ENCODE peak calls at places on chromosomes 3 and 15, in seven cellular contexts. One of them, this sample, is unnamed.

GRCh38 chr3:142027713-142028112 is 121.6 kb downstream of the TFDP2 start:
- DNase-seq in NCI-H1436: peak
- DNase-seq in RPMI7951: peak
- DNase-seq in COLO829: peak
- DNase-seq in small intestine: peak
- DNase-seq in substantia nigra: no peak
- DNase-seq in Calu3: peak
- DNase-seq in this sample: peak

GRCh38 chr3:112005091-112005672 is 6.5 kb downstream of the TAGLN3 start:
- DNase-seq in NCI-H1436: no peak
- DNase-seq in small intestine: no peak
- DNase-seq in COLO829: no peak
- DNase-seq in Calu3: no peak
- DNase-seq in RPMI7951: peak
- DNase-seq in substantia nigra: no peak
- DNase-seq in this sample: peak

GRCh38 chr3:12190832-12191231 is 32.1 kb upstream of the TIMP4 start:
- DNase-seq in small intestine: no peak
- DNase-seq in COLO829: no peak
- DNase-seq in NCI-H1436: no peak
- DNase-seq in Calu3: no peak
- DNase-seq in RPMI7951: no peak
- DNase-seq in substantia nigra: no peak
- DNase-seq in this sample: no peak

GRCh38 chr15:67114846-67115521 is 49.6 kb downstream of the SMAD3 start:
- DNase-seq in RPMI7951: no peak
- DNase-seq in COLO829: no peak
- DNase-seq in Calu3: no peak
- DNase-seq in substantia nigra: no peak
- DNase-seq in NCI-H1436: no peak
- DNase-seq in small intestine: no peak
- DNase-seq in this sample: no peak

GRCh38 chr15:57256941-57257340 is 119.4 kb upstream of the CGNL1 start:
- DNase-seq in NCI-H1436: no peak
- DNase-seq in small intestine: no peak
- DNase-seq in COLO829: no peak
- DNase-seq in RPMI7951: no peak
- DNase-seq in substantia nigra: no peak
- DNase-seq in Calu3: no peak
- DNase-seq in this sample: no peak

GRCh38 chr3:169668957-169669681 is 5.6 kb upstream of the MECOM start:
- DNase-seq in COLO829: no peak
- DNase-seq in RPMI7951: peak
- DNase-seq in small intestine: peak
- DNase-seq in substantia nigra: peak
- DNase-seq in Calu3: peak
- DNase-seq in NCI-H1436: peak
- DNase-seq in this sample: peak

GRCh38 chr15:29008846-29009245 is 123.1 kb downstream of the APBA2 start:
- DNase-seq in Calu3: no peak
- DNase-seq in substantia nigra: no peak
- DNase-seq in RPMI7951: no peak
- DNase-seq in COLO829: no peak
- DNase-seq in small intestine: no peak
- DNase-seq in NCI-H1436: no peak
- DNase-seq in this sample: no peak

GRCh38 chr3:187836848-187837770 is 91.8 kb upstream of the BCL6 start:
- DNase-seq in Calu3: no peak
- DNase-seq in small intestine: no peak
- DNase-seq in RPMI7951: no peak
- DNase-seq in COLO829: no peak
- DNase-seq in NCI-H1436: no peak
- DNase-seq in substantia nigra: no peak
- DNase-seq in this sample: no peak

GRCh38 chr15:71543413-71543812 is 266.9 kb upstream of the NR2E3 start:
- DNase-seq in Calu3: no peak
- DNase-seq in NCI-H1436: no peak
- DNase-seq in COLO829: no peak
- DNase-seq in small intestine: no peak
- DNase-seq in substantia nigra: no peak
- DNase-seq in RPMI7951: no peak
- DNase-seq in this sample: no peak

GRCh38 chr3:72844436-72844999 is 3.7 kb downstream of the SHQ1 start:
- DNase-seq in NCI-H1436: no peak
- DNase-seq in small intestine: no peak
- DNase-seq in substantia nigra: no peak
- DNase-seq in RPMI7951: peak
- DNase-seq in Calu3: no peak
- DNase-seq in COLO829: no peak
- DNase-seq in this sample: peak

GRCh38 chr3:31922962-31923361 is 58.1 kb downstream of the OSBPL10 start:
- DNase-seq in substantia nigra: no peak
- DNase-seq in Calu3: no peak
- DNase-seq in NCI-H1436: no peak
- DNase-seq in small intestine: peak
- DNase-seq in RPMI7951: no peak
- DNase-seq in COLO829: no peak
- DNase-seq in this sample: no peak

GRCh38 chr3:62875103-62876002 is at the start of gene CADPS:
- DNase-seq in COLO829: no peak
- DNase-seq in small intestine: peak
- DNase-seq in Calu3: no peak
- DNase-seq in NCI-H1436: peak
- DNase-seq in RPMI7951: peak
- DNase-seq in substantia nigra: no peak
- DNase-seq in this sample: no peak

GRCh38 chr15:98719169-98719515 is 70.8 kb downstream of the IGF1R start:
- DNase-seq in substantia nigra: no peak
- DNase-seq in RPMI7951: no peak
- DNase-seq in small intestine: no peak
- DNase-seq in Calu3: no peak
- DNase-seq in COLO829: peak
- DNase-seq in NCI-H1436: no peak
- DNase-seq in this sample: no peak

GRCh38 chr3:43733459-43734384 is 43.0 kb downstream of the ABHD5 start:
- DNase-seq in small intestine: no peak
- DNase-seq in NCI-H1436: no peak
- DNase-seq in COLO829: no peak
- DNase-seq in substantia nigra: no peak
- DNase-seq in RPMI7951: peak
- DNase-seq in Calu3: no peak
- DNase-seq in this sample: no peak

GRCh38 chr15:42371125-42371524 is 11.8 kb downstream of the CAPN3 start:
- DNase-seq in substantia nigra: no peak
- DNase-seq in Calu3: no peak
- DNase-seq in COLO829: no peak
- DNase-seq in NCI-H1436: no peak
- DNase-seq in small intestine: no peak
- DNase-seq in RPMI7951: peak
- DNase-seq in this sample: peak

GRCh38 chr3:37935756-37936666 is 54.6 kb upstream of the VILL start:
- DNase-seq in small intestine: no peak
- DNase-seq in COLO829: peak
- DNase-seq in Calu3: peak
- DNase-seq in RPMI7951: peak
- DNase-seq in substantia nigra: no peak
- DNase-seq in NCI-H1436: no peak
- DNase-seq in this sample: peak

GRCh38 chr15:66774001-66774814 is 72.2 kb downstream of the SMAD6 start:
- DNase-seq in substantia nigra: peak
- DNase-seq in Calu3: peak
- DNase-seq in small intestine: peak
- DNase-seq in COLO829: peak
- DNase-seq in NCI-H1436: peak
- DNase-seq in RPMI7951: peak
- DNase-seq in this sample: peak

This sample was measured in ELR.